ENCODE peak calls at places on chromosomes 1 and 21, in four cellular contexts. X, O, J and S are unnamed samples.

GRCh38 chr21:33428669-33429068 is 25.5 kb downstream of the IFNGR2 start:
- DNase-seq in J (no peak), X (no peak), O (no peak), S (no peak)

GRCh38 chr1:39128959-39129358 is 75.5 kb upstream of the MACF1 start:
- DNase-seq in O (no peak), J (no peak), X (no peak), S (no peak)

GRCh38 chr1:67214420-67215174 is 48.3 kb downstream of the IL23R start:
- DNase-seq in X (peak), O (no peak), J (peak), S (no peak)

GRCh38 chr1:11729498-11730428 is 6.2 kb upstream of the AGTRAP start:
- DNase-seq in X (peak), O (no peak), J (peak), S (no peak)

GRCh38 chr1:58746757-58747156 is 37.1 kb downstream of the JUN start:
- DNase-seq in O (no peak), J (no peak), X (no peak), S (no peak)

GRCh38 chr1:201719812-201720521 is 109.0 kb upstream of the IPO9 start:
- DNase-seq in J (no peak), X (no peak), O (no peak), S (no peak)

GRCh38 chr21:38760762-38761155 is 45.0 kb upstream of the ETS2 start:
- DNase-seq in O (no peak), J (no peak), X (no peak), S (no peak)

GRCh38 chr1:16979475-16980327 is 719 bp downstream of the MFAP2 start:
- DNase-seq in O (no peak), X (no peak), J (no peak), S (no peak)

GRCh38 chr1:219010720-219011119 is 163.0 kb upstream of the LYPLAL1 start:
- DNase-seq in X (no peak), O (no peak), J (no peak), S (no peak)

GRCh38 chr1:10387611-10388386 is 11.1 kb upstream of the PGD start:
- DNase-seq in X (peak), O (no peak), J (no peak), S (peak)

GRCh38 chr1:231829332-231829731 is 202.7 kb downstream of the DISC1 start:
- DNase-seq in J (no peak), O (no peak), X (no peak), S (no peak)

GRCh38 chr1:153903841-153904455 is 18.8 kb downstream of the GATAD2B start:
- DNase-seq in X (no peak), O (no peak), J (no peak), S (no peak)

GRCh38 chr1:15680614-15681345 is 3.3 kb upstream of the PLEKHM2 start:
- DNase-seq in X (no peak), O (no peak), J (peak), S (peak)

GRCh38 chr1:41810446-41810845 is 108.3 kb downstream of the HIVEP3 start:
- DNase-seq in X (peak), O (no peak), J (no peak), S (no peak)

DNA sequence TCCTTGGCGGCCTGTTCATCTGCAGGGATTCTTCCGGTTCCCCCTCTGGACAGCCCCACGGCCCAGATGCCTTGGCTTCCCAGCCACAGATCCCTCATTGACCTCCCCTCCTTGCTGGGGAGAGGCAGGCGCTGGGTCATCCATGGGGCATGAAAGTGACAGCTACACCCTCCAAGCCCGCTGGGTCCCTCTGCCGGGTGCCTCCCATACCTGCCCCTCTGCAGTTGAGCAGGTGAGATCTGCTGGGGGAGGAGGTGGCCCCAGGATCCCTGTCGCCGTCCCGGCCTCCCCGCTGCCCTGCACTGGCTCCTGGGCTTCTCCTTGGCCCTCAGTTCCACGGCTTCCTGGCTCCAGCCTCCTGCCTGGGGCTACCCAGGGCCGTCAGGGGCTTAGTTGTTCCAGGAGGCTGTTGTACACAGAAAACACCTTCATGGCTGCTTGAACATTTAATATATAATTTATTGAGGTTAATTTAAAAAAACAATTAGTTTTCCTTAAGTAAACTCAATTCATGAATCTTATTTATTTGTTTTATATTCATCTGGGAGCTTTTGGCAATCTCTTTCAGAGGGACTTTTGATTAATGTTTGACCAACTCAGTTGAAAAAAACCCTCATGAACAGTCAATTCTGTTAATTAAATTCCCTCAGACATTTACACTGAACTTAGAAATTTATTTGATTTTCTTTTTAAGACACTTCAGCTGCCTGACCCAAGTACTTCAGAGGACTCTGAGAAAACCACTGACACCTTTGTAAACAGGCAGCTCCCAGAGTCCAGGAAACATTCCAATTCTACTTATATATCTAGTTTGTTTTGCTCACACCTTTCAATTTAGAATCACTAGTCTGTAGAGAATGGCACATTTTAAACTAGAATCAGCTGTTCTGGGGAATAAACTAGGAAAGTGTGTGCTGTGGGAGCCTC is 67.5 kb upstream of the ABCG1 start:
- DNase-seq in J (no peak), O (no peak), X (no peak), S (no peak)
- H3K4me2 ChIP-seq in J (no peak), O (no peak), X (no peak), S (no peak)

DNA sequence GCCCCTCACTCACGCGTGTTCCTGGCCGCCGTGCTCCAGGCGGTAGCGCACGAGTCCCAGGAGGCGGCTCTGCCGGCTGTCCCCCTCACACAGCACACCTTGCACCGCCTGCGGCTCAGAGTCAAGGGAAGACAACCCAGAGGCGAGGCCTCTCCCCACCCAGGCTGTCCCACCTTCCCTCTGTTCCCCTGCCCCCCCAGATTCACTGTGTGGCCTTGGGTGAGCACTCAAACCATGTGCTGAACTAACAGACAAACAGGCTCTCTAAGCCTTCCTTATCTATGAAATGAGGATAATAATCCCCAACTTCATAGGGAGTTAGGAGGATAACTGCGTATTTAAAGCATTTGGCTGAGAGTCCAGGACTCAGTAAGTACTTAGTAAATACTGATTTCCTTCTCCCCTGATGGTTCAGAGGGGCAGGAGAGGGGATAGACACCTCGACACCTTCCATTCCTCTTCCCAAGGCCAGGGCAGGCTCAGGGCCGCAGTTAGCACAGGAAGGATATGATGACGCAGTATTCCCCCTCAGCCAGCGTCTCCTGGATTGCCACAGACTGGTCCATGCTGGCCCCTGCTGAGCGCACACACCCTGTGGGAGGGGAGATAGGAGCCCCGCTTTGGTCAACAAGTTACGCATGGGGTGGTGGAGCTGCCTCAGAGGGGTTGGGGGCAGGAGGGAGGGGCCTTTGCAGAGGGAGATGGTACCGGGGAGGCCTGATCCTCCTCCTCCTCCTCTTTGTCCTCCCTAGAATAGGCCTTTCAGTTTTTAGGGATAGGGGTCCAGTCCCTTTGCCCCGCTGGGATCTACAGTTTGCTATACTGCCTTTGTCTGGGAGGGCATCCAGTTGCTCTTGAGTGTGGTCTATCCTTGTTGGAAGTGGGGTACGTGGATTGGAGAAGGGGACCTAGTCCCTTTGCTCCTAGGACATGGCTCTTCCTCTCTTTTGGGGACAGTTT is 830 bp downstream of the INPP5B start:
- DNase-seq in J (peak), X (peak), O (no peak), S (peak)
- TF ChIP-seq RNF2 in J (no peak), X (peak), O (no peak), S (no peak)

DNA sequence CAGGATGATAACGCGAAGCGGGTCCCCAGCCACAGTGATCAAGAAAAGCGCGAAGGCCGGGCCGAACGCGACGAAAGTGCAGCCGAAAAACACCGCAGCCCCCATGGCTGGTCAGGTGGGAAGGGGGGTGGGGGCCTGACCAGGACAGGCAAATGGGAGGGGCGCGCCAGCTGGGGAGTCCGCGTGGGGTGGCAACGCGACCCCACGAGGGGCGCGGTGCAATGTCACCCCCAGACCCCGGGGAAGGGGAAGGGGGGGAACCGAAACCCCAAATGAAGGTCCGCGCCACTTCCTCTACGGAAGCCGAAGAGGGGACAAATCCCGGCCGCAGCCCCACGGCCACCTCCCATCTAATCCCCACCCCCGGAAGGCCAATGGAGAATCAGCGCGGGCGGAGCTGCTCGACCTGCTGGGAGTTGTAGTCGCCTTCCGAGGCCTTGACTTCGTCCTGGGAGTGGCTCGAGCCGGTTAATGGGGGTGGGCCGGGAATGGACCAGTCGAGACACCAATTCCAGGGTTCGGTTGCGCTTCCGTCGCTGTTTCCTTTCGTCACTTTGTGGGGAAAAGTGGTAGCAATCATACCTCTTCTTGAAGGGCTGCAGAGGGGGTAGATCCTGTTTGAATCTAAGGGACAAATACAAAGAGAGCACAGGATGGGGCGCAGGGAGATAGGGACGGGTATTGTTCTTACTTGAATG is at the start of gene APH1A:
- DNase-seq in X (peak), O (peak), J (peak), S (peak)
- TF ChIP-seq EP300 in X (no peak), O (no peak), J (no peak), S (no peak)

DNA sequence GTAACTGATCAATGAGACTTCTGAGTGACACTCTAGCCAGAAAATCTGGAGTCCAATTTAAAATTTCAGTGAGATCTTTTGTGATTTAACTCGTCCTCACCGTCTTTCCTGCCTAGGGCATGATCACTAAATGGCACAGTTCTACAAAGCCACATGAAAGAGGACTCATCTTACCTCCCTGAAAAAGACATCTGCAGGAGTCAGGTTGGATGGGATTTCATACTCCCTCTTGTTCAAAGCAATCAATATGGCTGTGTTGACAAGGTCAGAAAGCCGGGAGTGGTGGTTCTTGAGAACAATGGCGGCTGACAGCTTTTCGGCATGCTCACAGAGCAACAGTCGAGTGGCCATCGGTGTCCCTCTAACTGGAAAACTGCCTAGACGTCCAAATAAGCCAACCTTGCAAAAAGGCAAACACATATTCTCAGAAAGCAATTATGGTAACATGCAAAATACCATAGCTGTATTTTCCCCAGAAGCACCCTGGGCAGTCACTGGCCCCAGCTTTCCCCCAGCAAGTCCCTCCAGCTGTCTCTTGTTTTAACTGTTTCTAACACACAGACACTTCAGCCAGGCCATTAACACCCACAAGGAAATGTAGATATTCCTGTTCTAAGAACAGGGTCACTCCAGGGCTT is 36.6 kb upstream of the ACTA1 start:
- DNase-seq in X (no peak), J (no peak), O (no peak), S (no peak)
- H3K4me2 ChIP-seq in X (no peak), J (no peak), O (no peak), S (no peak)

GRCh38 chr1:114130213-114130612 is 23.5 kb downstream of the SYT6 start:
- DNase-seq in J (no peak), X (no peak), O (no peak), S (no peak)

GRCh38 chr1:114134518-114134917 is 19.2 kb downstream of the SYT6 start:
- DNase-seq in O (no peak), J (peak), X (no peak), S (no peak)

GRCh38 chr1:114130846-114131525 is 22.7 kb downstream of the SYT6 start:
- DNase-seq in J (no peak), O (no peak), X (no peak), S (no peak)

GRCh38 chr1:114128293-114128692 is 25.4 kb downstream of the SYT6 start:
- DNase-seq in X (no peak), O (no peak), J (no peak), S (no peak)

GRCh38 chr1:114131526-114132220 is 22.0 kb downstream of the SYT6 start:
- DNase-seq in O (no peak), J (no peak), X (no peak), S (no peak)
- TF ChIP-seq RNF2 in O (no peak), J (no peak), X (no peak), S (no peak)

GRCh38 chr1:217944550-217944949 is 313.4 kb downstream of the SPATA17 start:
- DNase-seq in X (no peak), O (no peak), J (no peak), S (no peak)
- TF ChIP-seq EP300 in X (no peak), O (no peak), J (no peak), S (no peak)

GRCh38 chr1:205211839-205212241 is 338 bp upstream of the DSTYK start:
- DNase-seq in O (no peak), X (no peak), J (no peak), S (no peak)

GRCh38 chr1:205217418-205217817 is 5.9 kb upstream of the DSTYK start:
- DNase-seq in O (no peak), X (no peak), J (no peak), S (no peak)

GRCh38 chr1:205210876-205211838 is at the start of gene DSTYK:
- DNase-seq in J (peak), X (peak), O (peak), S (peak)

GRCh38 chr1:205216588-205216987 is 5.1 kb upstream of the DSTYK start:
- DNase-seq in X (no peak), O (no peak), J (no peak), S (no peak)

GRCh38 chr1:205214756-205215155 is 3.3 kb upstream of the DSTYK start:
- DNase-seq in J (no peak), X (no peak), O (no peak), S (no peak)
- H3K4me2 ChIP-seq in J (no peak), X (no peak), O (no peak), S (no peak)